ENCODE peak calls at places on chromosomes 1 and 21, in four cellular contexts. L is fibroblast of pulmonary artery, H is HCT116, G is tibial nerve. D is an unnamed sample.

GRCh38 chr1:21621761-21622436 is 47.3 kb downstream of the RAP1GAP start:
- DNase-seq in L (no peak), H (no peak), G (no peak), D (no peak)

GRCh38 chr1:209416009-209416408 is 167.5 kb upstream of the CAMK1G start:
- DNase-seq in L (no peak), H (no peak), G (no peak), D (no peak)

GRCh38 chr1:54007613-54008012 is 10.4 kb downstream of the LDLRAD1 start:
- DNase-seq in L (no peak), H (no peak), G (no peak), D (no peak)

GRCh38 chr1:89659322-89660061 is 26.6 kb downstream of the LRRC8C start:
- DNase-seq in L (no peak), H (no peak), G (no peak), D (no peak)

GRCh38 chr1:161039546-161039945 is 782 bp upstream of the TSTD1 start:
- DNase-seq in L (no peak), H (no peak), G (no peak), D (no peak)

GRCh38 chr1:27366113-27366410 is 699 bp downstream of the MAP3K6 start:
- DNase-seq in L (peak; percentile 68), H (peak; percentile 51), G (peak; percentile 86), D (peak; percentile 69)

GRCh38 chr1:50237081-50237480 is 128.4 kb downstream of the ELAVL4 start:
- DNase-seq in L (no peak), H (no peak), G (no peak), D (no peak)

GRCh38 chr21:43967981-43968380 is 44.1 kb upstream of the TRAPPC10 start:
- DNase-seq in L (no peak), H (no peak), G (no peak), D (no peak)

GRCh38 chr21:31520506-31521163 is 138.9 kb upstream of the SOD1 start:
- DNase-seq in L (no peak), H (no peak), G (no peak), D (no peak)

GRCh38 chr1:92992066-92992465 is 30.8 kb upstream of the DIPK1A start:
- DNase-seq in L (peak; percentile 24), H (no peak), G (no peak), D (no peak)

GRCh38 chr1:212125654-212126053 is 90.1 kb downstream of the DTL start:
- DNase-seq in L (no peak), H (no peak), G (no peak), D (no peak)

GRCh38 chr21:34510148-34511142 is 1.6 kb downstream of the KCNE1 start:
- DNase-seq in L (peak; percentile 81), H (peak; percentile 18), G (peak; percentile 69), D (peak; percentile 77)

GRCh38 chr1:246142320-246142893 is 364.7 kb downstream of the SMYD3 start:
- DNase-seq in L (peak; percentile 95), H (peak; percentile 87), G (no peak), D (no peak)

GRCh38 chr1:42418516-42418915 is 37.3 kb downstream of the ZMYND12 start:
- DNase-seq in L (no peak), H (no peak), G (no peak), D (no peak)

GRCh38 chr1:107141491-107142369 is 891 bp downstream of the NTNG1 start:
- DNase-seq in L (peak; percentile 66), H (peak; percentile 16), G (peak; percentile 11), D (peak; percentile 26)

GRCh38 chr1:15214507-15214906 is 32.5 kb upstream of the FHAD1 start:
- DNase-seq in L (peak; percentile 52), H (no peak), G (peak; percentile 64), D (no peak)

GRCh38 chr1:192890134-192890533 is 81.3 kb downstream of the RGS2 start:
- DNase-seq in L (no peak), H (no peak), G (no peak), D (no peak)

GRCh38 chr1:119647228-119647733 is 785 bp downstream of the ZNF697 start:
- DNase-seq in L (no peak), H (no peak), G (no peak), D (no peak)

GRCh38 chr1:215793210-215793609 is 226.1 kb downstream of the KCTD3 start:
- DNase-seq in L (peak; percentile 62), H (no peak), G (no peak), D (peak; percentile 2)

GRCh38 chr1:17633654-17634053 is 94.2 kb downstream of the ARHGEF10L start:
- DNase-seq in L (peak; percentile 16), H (no peak), G (no peak), D (no peak)

GRCh38 chr1:223123238-223123976 is 19.6 kb downstream of the TLR5 start:
- DNase-seq in L (peak; percentile 80), H (peak; percentile 59), G (peak; percentile 73), D (peak; percentile 65)

GRCh38 chr1:198856601-198857000 is 217.8 kb downstream of the PTPRC start:
- DNase-seq in L (no peak), H (no peak), G (no peak), D (no peak)

GRCh38 chr1:60108223-60108622 is 34.7 kb upstream of the C1orf87 start:
- DNase-seq in L (no peak), H (no peak), G (no peak), D (no peak)

GRCh38 chr1:229380514-229381160 is 37.8 kb upstream of the CCSAP start:
- DNase-seq in L (no peak), H (no peak), G (no peak), D (peak; percentile 13)

GRCh38 chr1:198775606-198776005 is 136.8 kb downstream of the PTPRC start:
- DNase-seq in L (peak; percentile 42), H (no peak), G (no peak), D (no peak)

GRCh38 chr1:150925080-150925479 is 1.1 kb upstream of the SETDB1 start:
- DNase-seq in L (no peak), H (no peak), G (no peak), D (peak; percentile 64)

GRCh38 chr1:147080013-147080661 is 92.1 kb downstream of the PRKAB2 start:
- DNase-seq in L (no peak), H (no peak), G (no peak), D (no peak)

GRCh38 chr1:160070243-160071163 is 543 bp upstream of the KCNJ10 start:
- DNase-seq in L (peak; percentile 44), H (no peak), G (peak; percentile 64), D (peak; percentile 53)

GRCh38 chr21:41895643-41896493 is 16.7 kb upstream of the PRDM15 start:
- DNase-seq in L (no peak), H (no peak), G (no peak), D (peak; percentile 48)

DNA sequence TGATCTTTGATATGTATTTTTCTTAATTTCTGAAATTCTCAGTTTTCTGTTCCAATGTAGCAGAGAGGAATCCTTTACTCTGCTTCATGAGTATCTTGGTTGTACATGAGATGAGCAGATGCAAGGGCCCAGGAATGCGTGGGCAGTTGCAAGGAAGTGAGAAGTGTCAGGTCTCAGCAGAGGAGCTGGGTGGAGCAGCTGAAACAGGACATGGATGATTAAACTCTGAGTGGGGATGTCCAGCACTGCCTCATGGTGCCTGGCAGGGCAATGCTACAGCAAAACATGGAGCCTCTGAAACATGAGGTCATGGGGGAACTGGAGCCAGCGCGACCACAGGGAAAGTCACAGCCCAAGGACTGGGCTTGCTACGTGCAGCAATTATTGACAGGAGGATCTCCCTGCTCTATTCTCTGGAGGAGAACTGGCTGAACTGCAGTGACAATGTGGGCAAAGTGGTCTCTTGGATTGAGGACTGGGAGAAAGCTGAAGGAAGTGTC is 48.4 kb downstream of the COLGALT2 start:
- DNase-seq in L (peak; percentile 72), H (no peak), G (no peak), D (peak; percentile 86)
- TF ChIP-seq CTCF in L (no peak), H (no peak), G (no peak), D (no peak)

DNA sequence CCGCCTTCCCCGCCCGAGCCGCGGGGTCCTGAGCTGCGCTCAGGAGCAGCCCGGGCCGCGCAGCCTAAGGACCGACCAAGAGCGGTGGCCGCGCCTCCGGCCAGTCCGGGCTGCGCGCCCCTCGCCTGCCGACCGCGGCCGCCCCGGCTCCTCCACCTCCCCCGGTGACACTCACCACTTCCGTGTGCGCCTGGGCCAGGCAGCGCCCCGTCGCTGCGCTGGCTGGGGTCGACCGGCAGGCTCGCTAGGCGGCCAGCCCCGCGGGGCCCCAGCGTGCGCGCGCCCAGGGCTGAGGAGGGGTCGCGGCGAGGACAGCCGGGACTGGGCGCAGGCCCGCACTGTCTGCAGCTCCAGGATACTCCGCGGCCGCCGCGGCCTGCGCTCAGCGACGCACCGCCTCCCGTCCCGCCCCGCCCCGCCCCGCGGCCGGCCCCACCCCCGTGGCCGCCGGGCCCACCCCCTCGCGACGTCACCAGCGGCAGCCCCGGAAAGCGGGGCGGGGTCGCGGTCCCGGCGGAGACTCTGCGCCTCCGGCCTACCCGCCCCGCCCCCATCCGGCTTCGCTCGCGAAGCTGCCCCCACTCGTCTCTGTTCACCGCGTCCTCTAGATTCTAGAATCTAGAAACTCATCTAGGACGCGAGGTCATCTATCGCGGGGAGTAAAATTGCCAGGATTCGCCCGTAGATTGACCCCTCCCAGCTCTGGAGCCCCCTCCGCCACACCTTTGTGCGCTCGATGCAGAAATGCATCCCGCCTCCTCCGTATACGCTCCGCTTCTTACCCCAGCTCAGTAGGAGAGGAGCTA is at the start of gene JAK1:
- DNase-seq in L (peak; percentile 81), H (no peak), G (peak; percentile 73), D (peak; percentile 92)
- TF ChIP-seq CTCF in L (no peak), H (no peak), G (peak; percentile 44), D (peak; percentile 0)

GRCh38 chr1:155961937-155962336 is 16.4 kb downstream of the ARHGEF2 start:
- DNase-seq in L (peak; percentile 93), H (peak; percentile 92), G (no peak), D (peak; percentile 60)
- TF ChIP-seq CTCF in L (peak; percentile 47), H (no peak), G (peak; percentile 31), D (peak; percentile 29)

DNA sequence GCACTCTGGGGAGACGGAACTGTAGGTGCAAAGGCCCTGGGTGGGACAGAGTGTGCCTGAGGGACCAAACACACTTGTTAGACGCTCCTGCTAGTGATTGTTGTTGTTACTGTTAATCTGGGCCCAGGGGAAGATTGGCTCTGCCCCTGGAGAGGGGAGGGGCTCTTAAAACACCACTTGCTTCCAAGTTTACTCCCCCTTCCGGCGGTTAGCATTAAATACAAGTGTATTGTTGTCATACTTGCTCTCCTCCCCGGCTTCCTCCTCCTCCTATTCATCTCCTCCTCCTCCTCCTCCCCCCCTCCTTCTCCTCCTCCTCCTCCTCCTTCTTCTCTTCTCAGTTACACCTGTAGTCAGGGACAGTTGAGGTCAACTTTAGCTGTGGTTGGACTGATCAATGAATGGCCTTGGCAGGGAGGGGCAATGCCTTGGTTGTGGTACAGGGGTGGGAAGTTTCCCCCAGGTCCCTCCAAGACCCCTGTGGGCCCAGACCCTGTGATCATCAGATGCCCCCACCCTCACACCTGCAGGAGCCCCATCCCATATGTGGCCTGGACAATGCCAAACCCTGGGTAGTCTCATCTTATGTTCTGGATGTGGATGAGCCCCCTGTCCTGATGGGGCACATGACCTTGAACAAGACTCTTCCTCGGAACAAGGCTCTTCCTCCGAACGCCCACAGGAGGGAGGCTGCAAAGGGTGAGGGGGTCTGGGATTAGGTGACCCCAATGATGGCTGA is 217.3 kb downstream of the PTPRU start:
- DNase-seq in L (peak; percentile 63), H (peak; percentile 70), G (no peak), D (peak; percentile 50)
- TF ChIP-seq CTCF in L (peak; percentile 34), H (peak; percentile 50), G (no peak), D (peak; percentile 28)